ENCODE peak calls at places on chromosomes 2 and 18, in seven cellular contexts. One of them, this sample, is unnamed.
A peak's percentile ranks its signal among the peaks of the same experiment; 100 is the strongest.

GRCh38 chr2:238285653-238286082 is 2.7 kb downstream of the PER2 start:
- DNase-seq in GM13976: no peak
- DNase-seq in foreskin fibroblast: peak; percentile 86
- DNase-seq in left ventricle myocardium inferior: peak; percentile 60
- DNase-seq in GM12864: no peak
- DNase-seq in nephron progenitor cell: peak; percentile 39
- DNase-seq in tibial artery: peak; percentile 96
- DNase-seq in this sample: no peak

GRCh38 chr2:31515586-31515985 is 65.2 kb downstream of the SRD5A2 start:
- DNase-seq in GM13976: no peak
- DNase-seq in foreskin fibroblast: no peak
- DNase-seq in left ventricle myocardium inferior: no peak
- DNase-seq in GM12864: no peak
- DNase-seq in nephron progenitor cell: no peak
- DNase-seq in tibial artery: no peak
- DNase-seq in this sample: no peak

GRCh38 chr18:79911009-79911870 is 40.2 kb downstream of the SLC66A2 start:
- DNase-seq in GM13976: peak; percentile 33
- DNase-seq in foreskin fibroblast: no peak
- DNase-seq in left ventricle myocardium inferior: no peak
- DNase-seq in GM12864: no peak
- DNase-seq in nephron progenitor cell: no peak
- DNase-seq in tibial artery: peak; percentile 17
- DNase-seq in this sample: peak; percentile 20

GRCh38 chr2:191666733-191667132 is 11.2 kb upstream of the NABP1 start:
- DNase-seq in GM13976: no peak
- DNase-seq in foreskin fibroblast: no peak
- DNase-seq in left ventricle myocardium inferior: no peak
- DNase-seq in GM12864: peak; percentile 77
- DNase-seq in nephron progenitor cell: no peak
- DNase-seq in tibial artery: no peak
- DNase-seq in this sample: no peak

GRCh38 chr2:212832211-212833195 is 293.9 kb upstream of the ERBB4 start:
- DNase-seq in GM13976: peak; percentile 17
- DNase-seq in foreskin fibroblast: no peak
- DNase-seq in left ventricle myocardium inferior: peak; percentile 14
- DNase-seq in GM12864: no peak
- DNase-seq in nephron progenitor cell: no peak
- DNase-seq in tibial artery: no peak
- DNase-seq in this sample: peak; percentile 12

GRCh38 chr18:11872479-11873136 is 21.4 kb downstream of the CHMP1B start:
- DNase-seq in GM13976: peak; percentile 62
- DNase-seq in foreskin fibroblast: no peak
- DNase-seq in left ventricle myocardium inferior: no peak
- DNase-seq in GM12864: no peak
- DNase-seq in nephron progenitor cell: no peak
- DNase-seq in tibial artery: no peak
- DNase-seq in this sample: peak; percentile 59

GRCh38 chr18:26036635-26037034 is 53.8 kb downstream of the SS18 start:
- DNase-seq in GM13976: no peak
- DNase-seq in foreskin fibroblast: no peak
- DNase-seq in left ventricle myocardium inferior: no peak
- DNase-seq in GM12864: no peak
- DNase-seq in nephron progenitor cell: no peak
- DNase-seq in tibial artery: no peak
- DNase-seq in this sample: no peak

GRCh38 chr2:225725726-225726125 is 326.2 kb downstream of the NYAP2 start:
- DNase-seq in GM13976: no peak
- DNase-seq in foreskin fibroblast: no peak
- DNase-seq in left ventricle myocardium inferior: no peak
- DNase-seq in GM12864: no peak
- DNase-seq in nephron progenitor cell: no peak
- DNase-seq in tibial artery: no peak
- DNase-seq in this sample: no peak

GRCh38 chr2:197345846-197346370 is 35.3 kb upstream of the ANKRD44 start:
- DNase-seq in GM13976: no peak
- DNase-seq in foreskin fibroblast: no peak
- DNase-seq in left ventricle myocardium inferior: no peak
- DNase-seq in GM12864: no peak
- DNase-seq in nephron progenitor cell: no peak
- DNase-seq in tibial artery: no peak
- DNase-seq in this sample: no peak

GRCh38 chr2:236904389-236905263 is 181.1 kb upstream of the COPS8 start:
- DNase-seq in GM13976: no peak
- DNase-seq in foreskin fibroblast: no peak
- DNase-seq in left ventricle myocardium inferior: no peak
- DNase-seq in GM12864: no peak
- DNase-seq in nephron progenitor cell: peak; percentile 23
- DNase-seq in tibial artery: no peak
- DNase-seq in this sample: no peak

GRCh38 chr2:26001743-26002341 is 19.5 kb upstream of the KIF3C start:
- DNase-seq in GM13976: no peak
- DNase-seq in foreskin fibroblast: no peak
- DNase-seq in left ventricle myocardium inferior: peak; percentile 67
- DNase-seq in GM12864: no peak
- DNase-seq in nephron progenitor cell: no peak
- DNase-seq in tibial artery: peak; percentile 78
- DNase-seq in this sample: no peak

GRCh38 chr2:98356729-98357128 is 10.5 kb downstream of the CNGA3 start:
- DNase-seq in GM13976: no peak
- DNase-seq in foreskin fibroblast: no peak
- DNase-seq in left ventricle myocardium inferior: no peak
- DNase-seq in GM12864: no peak
- DNase-seq in nephron progenitor cell: no peak
- DNase-seq in tibial artery: no peak
- DNase-seq in this sample: no peak

GRCh38 chr2:108565778-108566375 is 31.6 kb downstream of the LIMS1 start:
- DNase-seq in GM13976: no peak
- DNase-seq in foreskin fibroblast: no peak
- DNase-seq in left ventricle myocardium inferior: no peak
- DNase-seq in GM12864: no peak
- DNase-seq in nephron progenitor cell: no peak
- DNase-seq in tibial artery: no peak
- DNase-seq in this sample: no peak

GRCh38 chr18:31722369-31722957 is 38.1 kb upstream of the B4GALT6 start:
- DNase-seq in GM13976: peak; percentile 82
- DNase-seq in foreskin fibroblast: peak; percentile 18
- DNase-seq in left ventricle myocardium inferior: peak; percentile 65
- DNase-seq in GM12864: peak; percentile 58
- DNase-seq in nephron progenitor cell: peak; percentile 83
- DNase-seq in tibial artery: peak; percentile 79
- DNase-seq in this sample: peak; percentile 85

GRCh38 chr2:36294290-36294689 is 61.3 kb upstream of the CRIM1 start:
- DNase-seq in GM13976: no peak
- DNase-seq in foreskin fibroblast: no peak
- DNase-seq in left ventricle myocardium inferior: no peak
- DNase-seq in GM12864: no peak
- DNase-seq in nephron progenitor cell: no peak
- DNase-seq in tibial artery: no peak
- DNase-seq in this sample: no peak

GRCh38 chr2:172196768-172197322 is 94.1 kb upstream of the DLX2 start:
- DNase-seq in GM13976: no peak
- DNase-seq in foreskin fibroblast: peak; percentile 40
- DNase-seq in left ventricle myocardium inferior: no peak
- DNase-seq in GM12864: no peak
- DNase-seq in nephron progenitor cell: no peak
- DNase-seq in tibial artery: no peak
- DNase-seq in this sample: no peak

GRCh38 chr18:54852780-54853675 is 24.8 kb downstream of the RAB27B start:
- DNase-seq in GM13976: no peak
- DNase-seq in foreskin fibroblast: peak; percentile 9
- DNase-seq in left ventricle myocardium inferior: no peak
- DNase-seq in GM12864: no peak
- DNase-seq in nephron progenitor cell: no peak
- DNase-seq in tibial artery: no peak
- DNase-seq in this sample: no peak

GRCh38 chr18:8260319-8260718 is 348.9 kb upstream of the RAB12 start:
- DNase-seq in GM13976: no peak
- DNase-seq in foreskin fibroblast: no peak
- DNase-seq in left ventricle myocardium inferior: no peak
- DNase-seq in GM12864: no peak
- DNase-seq in nephron progenitor cell: no peak
- DNase-seq in tibial artery: no peak
- DNase-seq in this sample: no peak

GRCh38 chr2:8090748-8091700 is 590.8 kb upstream of the ID2 start:
- DNase-seq in GM13976: no peak
- DNase-seq in foreskin fibroblast: peak; percentile 98
- DNase-seq in left ventricle myocardium inferior: peak; percentile 33
- DNase-seq in GM12864: peak; percentile 18
- DNase-seq in nephron progenitor cell: no peak
- DNase-seq in tibial artery: peak; percentile 84
- DNase-seq in this sample: no peak

GRCh38 chr2:71348302-71348701 is 16.7 kb downstream of the ZNF638 start:
- DNase-seq in GM13976: no peak
- DNase-seq in foreskin fibroblast: peak; percentile 33
- DNase-seq in left ventricle myocardium inferior: no peak
- DNase-seq in GM12864: no peak
- DNase-seq in nephron progenitor cell: peak; percentile 45
- DNase-seq in tibial artery: no peak
- DNase-seq in this sample: no peak

GRCh38 chr2:32777714-32778113 is 149.9 kb downstream of the TTC27 start:
- DNase-seq in GM13976: no peak
- DNase-seq in foreskin fibroblast: no peak
- DNase-seq in left ventricle myocardium inferior: no peak
- DNase-seq in GM12864: no peak
- DNase-seq in nephron progenitor cell: no peak
- DNase-seq in tibial artery: no peak
- DNase-seq in this sample: no peak

GRCh38 chr2:34849827-34850226 is 1250.7 kb upstream of the FAM98A start:
- DNase-seq in GM13976: no peak
- DNase-seq in foreskin fibroblast: no peak
- DNase-seq in left ventricle myocardium inferior: no peak
- DNase-seq in GM12864: no peak
- DNase-seq in nephron progenitor cell: no peak
- DNase-seq in tibial artery: no peak
- DNase-seq in this sample: no peak

GRCh38 chr2:7029291-7030059 is 112.3 kb downstream of the RNF144A start:
- DNase-seq in GM13976: no peak
- DNase-seq in foreskin fibroblast: no peak
- DNase-seq in left ventricle myocardium inferior: no peak
- DNase-seq in GM12864: no peak
- DNase-seq in nephron progenitor cell: no peak
- DNase-seq in tibial artery: no peak
- DNase-seq in this sample: no peak
- TF ChIP-seq CTCF in GM13976: peak; percentile 19
- TF ChIP-seq CTCF in foreskin fibroblast: no peak
- TF ChIP-seq CTCF in left ventricle myocardium inferior: peak; percentile 53
- TF ChIP-seq CTCF in GM12864: no peak
- TF ChIP-seq CTCF in nephron progenitor cell: no peak
- TF ChIP-seq CTCF in tibial artery: no peak
- TF ChIP-seq CTCF in this sample: peak; percentile 15

GRCh38 chr2:120780402-120780801 is 44.7 kb downstream of the GLI2 start:
- DNase-seq in GM13976: no peak
- DNase-seq in foreskin fibroblast: no peak
- DNase-seq in left ventricle myocardium inferior: no peak
- DNase-seq in GM12864: no peak
- DNase-seq in nephron progenitor cell: no peak
- DNase-seq in tibial artery: no peak
- DNase-seq in this sample: no peak

GRCh38 chr2:120778244-120778643 is 42.6 kb downstream of the GLI2 start:
- DNase-seq in GM13976: no peak
- DNase-seq in foreskin fibroblast: no peak
- DNase-seq in left ventricle myocardium inferior: no peak
- DNase-seq in GM12864: no peak
- DNase-seq in nephron progenitor cell: no peak
- DNase-seq in tibial artery: no peak
- DNase-seq in this sample: no peak

GRCh38 chr2:120777787-120778186 is 42.1 kb downstream of the GLI2 start:
- DNase-seq in GM13976: no peak
- DNase-seq in foreskin fibroblast: no peak
- DNase-seq in left ventricle myocardium inferior: no peak
- DNase-seq in GM12864: no peak
- DNase-seq in nephron progenitor cell: no peak
- DNase-seq in tibial artery: no peak
- DNase-seq in this sample: no peak

GRCh38 chr2:120777170-120777751 is 41.6 kb downstream of the GLI2 start:
- DNase-seq in GM13976: no peak
- DNase-seq in foreskin fibroblast: no peak
- DNase-seq in left ventricle myocardium inferior: no peak
- DNase-seq in GM12864: no peak
- DNase-seq in nephron progenitor cell: no peak
- DNase-seq in tibial artery: no peak
- DNase-seq in this sample: no peak

GRCh38 chr2:120779781-120780283 is 44.2 kb downstream of the GLI2 start:
- DNase-seq in GM13976: no peak
- DNase-seq in foreskin fibroblast: peak; percentile 78
- DNase-seq in left ventricle myocardium inferior: no peak
- DNase-seq in GM12864: no peak
- DNase-seq in nephron progenitor cell: no peak
- DNase-seq in tibial artery: no peak
- DNase-seq in this sample: no peak
- TF ChIP-seq CTCF in GM13976: no peak
- TF ChIP-seq CTCF in foreskin fibroblast: peak; percentile 38
- TF ChIP-seq CTCF in left ventricle myocardium inferior: no peak
- TF ChIP-seq CTCF in GM12864: no peak
- TF ChIP-seq CTCF in nephron progenitor cell: no peak
- TF ChIP-seq CTCF in tibial artery: no peak
- TF ChIP-seq CTCF in this sample: no peak

GRCh38 chr2:159774370-159774990 is 23.5 kb downstream of the CD302 start:
- DNase-seq in GM13976: no peak
- DNase-seq in foreskin fibroblast: no peak
- DNase-seq in left ventricle myocardium inferior: no peak
- DNase-seq in GM12864: no peak
- DNase-seq in nephron progenitor cell: no peak
- DNase-seq in tibial artery: no peak
- DNase-seq in this sample: no peak

GRCh38 chr2:159773876-159774275 is 24.1 kb downstream of the CD302 start:
- DNase-seq in GM13976: no peak
- DNase-seq in foreskin fibroblast: no peak
- DNase-seq in left ventricle myocardium inferior: no peak
- DNase-seq in GM12864: no peak
- DNase-seq in nephron progenitor cell: no peak
- DNase-seq in tibial artery: no peak
- DNase-seq in this sample: no peak

GRCh38 chr2:159773426-159773825 is 24.6 kb downstream of the CD302 start:
- DNase-seq in GM13976: no peak
- DNase-seq in foreskin fibroblast: no peak
- DNase-seq in left ventricle myocardium inferior: no peak
- DNase-seq in GM12864: no peak
- DNase-seq in nephron progenitor cell: no peak
- DNase-seq in tibial artery: no peak
- DNase-seq in this sample: no peak

GRCh38 chr2:159775006-159775405 is 23.0 kb downstream of the CD302 start:
- DNase-seq in GM13976: no peak
- DNase-seq in foreskin fibroblast: no peak
- DNase-seq in left ventricle myocardium inferior: no peak
- DNase-seq in GM12864: no peak
- DNase-seq in nephron progenitor cell: no peak
- DNase-seq in tibial artery: no peak
- DNase-seq in this sample: no peak

GRCh38 chr2:159776321-159776720 is 21.7 kb downstream of the CD302 start:
- DNase-seq in GM13976: no peak
- DNase-seq in foreskin fibroblast: no peak
- DNase-seq in left ventricle myocardium inferior: no peak
- DNase-seq in GM12864: no peak
- DNase-seq in nephron progenitor cell: no peak
- DNase-seq in tibial artery: no peak
- DNase-seq in this sample: no peak
- TF ChIP-seq CTCF in GM13976: no peak
- TF ChIP-seq CTCF in foreskin fibroblast: peak; percentile 27
- TF ChIP-seq CTCF in left ventricle myocardium inferior: no peak
- TF ChIP-seq CTCF in GM12864: no peak
- TF ChIP-seq CTCF in nephron progenitor cell: no peak
- TF ChIP-seq CTCF in tibial artery: peak; percentile 10
- TF ChIP-seq CTCF in this sample: no peak

GRCh38 chr2:112493048-112493447 is 11.1 kb downstream of the TTL start:
- DNase-seq in GM13976: no peak
- DNase-seq in foreskin fibroblast: no peak
- DNase-seq in left ventricle myocardium inferior: no peak
- DNase-seq in GM12864: no peak
- DNase-seq in nephron progenitor cell: no peak
- DNase-seq in tibial artery: no peak
- DNase-seq in this sample: no peak
- TF ChIP-seq CTCF in GM13976: no peak
- TF ChIP-seq CTCF in foreskin fibroblast: no peak
- TF ChIP-seq CTCF in left ventricle myocardium inferior: no peak
- TF ChIP-seq CTCF in GM12864: no peak
- TF ChIP-seq CTCF in nephron progenitor cell: no peak
- TF ChIP-seq CTCF in tibial artery: no peak
- TF ChIP-seq CTCF in this sample: no peak

This sample was measured in GM13977.